ENCODE peak calls at places on chromosome 20, in five cellular contexts. W, S, E, I and K are unnamed samples.

GRCh38 chr20:31872406-31872805 is 2.0 kb downstream of the TTLL9 start:
- DNase-seq in I (peak), W (no peak), S (no peak), E (no peak), K (no peak)

GRCh38 chr20:38338849-38339520 is 7.3 kb upstream of the LBP start:
- DNase-seq in E (no peak), S (no peak), W (no peak), I (peak), K (peak)

GRCh38 chr20:47764154-47764734 is 21.0 kb downstream of the SULF2 start:
- DNase-seq in S (no peak), I (no peak), W (no peak), E (no peak), K (peak)

GRCh38 chr20:45405566-45406259 is 2.4 kb upstream of the DBNDD2 start:
- DNase-seq in I (peak), S (peak), E (no peak), W (no peak), K (peak)

GRCh38 chr20:49575551-49576060 is 7.7 kb upstream of the PTGIS start:
- DNase-seq in I (no peak), W (no peak), S (no peak), E (no peak), K (no peak)

GRCh38 chr20:38222231-38222922 is 38.2 kb downstream of the KIAA1755 start:
- DNase-seq in S (peak), E (peak), I (peak), W (no peak), K (peak)

GRCh38 chr20:58192567-58192966 is 35.9 kb downstream of the ANKRD60 start:
- DNase-seq in S (no peak), W (no peak), I (no peak), E (no peak), K (no peak)

GRCh38 chr20:4563534-4563933 is 158.2 kb upstream of the PRND start:
- DNase-seq in E (peak), I (peak), S (peak), W (no peak), K (peak)

GRCh38 chr20:9996944-9997343 is 37.8 kb upstream of the ANKEF1 start:
- DNase-seq in S (no peak), E (no peak), I (no peak), W (no peak), K (peak)

GRCh38 chr20:15045246-15045645 is 707.8 kb upstream of the FLRT3 start:
- DNase-seq in S (peak), W (peak), I (no peak), E (no peak), K (peak)

GRCh38 chr20:47019106-47019824 is 124.6 kb downstream of the EYA2 start:
- DNase-seq in W (peak), E (peak), S (peak), I (no peak), K (peak)

GRCh38 chr20:11153819-11154218 is 480.0 kb upstream of the JAG1 start:
- DNase-seq in I (no peak), W (no peak), S (peak), E (peak), K (no peak)

GRCh38 chr20:47982574-47983360 is 197.5 kb upstream of the SULF2 start:
- DNase-seq in W (no peak), S (no peak), I (no peak), E (no peak), K (no peak)

GRCh38 chr20:57398231-57398821 is 7.1 kb downstream of the RBM38 start:
- DNase-seq in E (no peak), I (no peak), S (no peak), W (no peak), K (no peak)

GRCh38 chr20:64261138-64261537 is 5.6 kb downstream of the PCMTD2 start:
- DNase-seq in I (no peak), S (peak), E (peak), W (peak), K (peak)

GRCh38 chr20:36645998-36646397 is at the start of gene SLA2:
- DNase-seq in E (no peak), W (no peak), I (no peak), S (no peak), K (no peak)

GRCh38 chr20:5402903-5403531 is 86.3 kb upstream of the PROKR2 start:
- DNase-seq in E (no peak), S (peak), I (peak), W (no peak), K (peak)

GRCh38 chr20:62774762-62775161 is 21.5 kb upstream of the MRGBP start:
- DNase-seq in E (no peak), S (no peak), W (no peak), I (no peak), K (no peak)

GRCh38 chr20:51354769-51355319 is 187.7 kb downstream of the NFATC2 start:
- DNase-seq in E (peak), S (peak), W (no peak), I (no peak), K (peak)

GRCh38 chr20:23205656-23206055 is 119.5 kb upstream of the CD93 start:
- DNase-seq in W (no peak), E (peak), S (peak), I (no peak), K (peak)

GRCh38 chr20:23634985-23635767 is 2.6 kb downstream of the CST3 start:
- DNase-seq in E (no peak), S (no peak), W (no peak), I (no peak), K (peak)

GRCh38 chr20:17965042-17965697 is 3.4 kb downstream of the SNX5 start:
- DNase-seq in I (no peak), W (no peak), E (no peak), S (no peak), K (no peak)

GRCh38 chr20:34938466-34939163 is 17.0 kb downstream of the GSS start:
- DNase-seq in E (no peak), S (no peak), I (no peak), W (no peak), K (no peak)

GRCh38 chr20:63567382-63568169 is 6.5 kb downstream of the HELZ2 start:
- DNase-seq in E (peak), S (no peak), I (no peak), W (no peak), K (no peak)